ENCODE peak calls at places on chromosomes 11 and 22, in six cellular contexts. B is lower lobe of right lung, N is colonic mucosa, Q is A549, Z is iPS DF 6.9, H is adrenal gland. I is an unnamed sample.

GRCh38 chr11:61111786-61112517 is 9.7 kb downstream of the CD5 start:
- DNase-seq in B (no peak), N (no peak), Q (no peak), Z (no peak), H (no peak), I (peak; percentile 58)

GRCh38 chr11:120698918-120699317 is 187.4 kb downstream of the GRIK4 start:
- DNase-seq in B (no peak), N (no peak), Q (no peak), Z (no peak), H (no peak), I (no peak)

GRCh38 chr11:123457187-123457770 is 27.2 kb downstream of the GRAMD1B start:
- DNase-seq in B (peak; percentile 63), N (no peak), Q (no peak), Z (no peak), H (peak; percentile 80), I (no peak)

GRCh38 chr11:35170503-35170902 is 31.5 kb downstream of the CD44 start:
- DNase-seq in B (no peak), N (no peak), Q (no peak), Z (no peak), H (no peak), I (no peak)

GRCh38 chr11:130691581-130691980 is 224.7 kb downstream of the SNX19 start:
- DNase-seq in B (no peak), N (no peak), Q (no peak), Z (no peak), H (no peak), I (no peak)

GRCh38 chr11:34480339-34480738 is 33.3 kb downstream of the ELF5 start:
- DNase-seq in B (no peak), N (no peak), Q (no peak), Z (no peak), H (no peak), I (no peak)

GRCh38 chr11:64321533-64321932 is 3.6 kb downstream of the PRDX5 start:
- DNase-seq in B (peak; percentile 77), N (peak; percentile 79), Q (no peak), Z (no peak), H (no peak), I (no peak)

GRCh38 chr11:58632510-58632909 is 10.0 kb downstream of the CNTF start:
- DNase-seq in B (no peak), N (no peak), Q (no peak), Z (no peak), H (no peak), I (no peak)

GRCh38 chr22:19059481-19060278 is 62.5 kb downstream of the DGCR2 start:
- DNase-seq in B (peak; percentile 28), N (no peak), Q (no peak), Z (no peak), H (peak; percentile 49), I (no peak)

GRCh38 chr11:126515501-126515900 is 160.0 kb downstream of the ST3GAL4 start:
- DNase-seq in B (no peak), N (no peak), Q (no peak), Z (no peak), H (no peak), I (no peak)

GRCh38 chr22:45248832-45249561 is 8.3 kb upstream of the KIAA0930 start:
- DNase-seq in B (no peak), N (no peak), Q (no peak), Z (no peak), H (no peak), I (no peak)

GRCh38 chr22:48680601-48681000 is 1147.1 kb downstream of the BRD1 start:
- DNase-seq in B (peak; percentile 20), N (no peak), Q (no peak), Z (no peak), H (no peak), I (no peak)

GRCh38 chr11:111765984-111766833 is at the start of gene PPP2R1B:
- DNase-seq in B (peak; percentile 78), N (peak; percentile 87), Q (peak; percentile 82), Z (peak; percentile 41), H (peak; percentile 84), I (peak; percentile 65)

DNA sequence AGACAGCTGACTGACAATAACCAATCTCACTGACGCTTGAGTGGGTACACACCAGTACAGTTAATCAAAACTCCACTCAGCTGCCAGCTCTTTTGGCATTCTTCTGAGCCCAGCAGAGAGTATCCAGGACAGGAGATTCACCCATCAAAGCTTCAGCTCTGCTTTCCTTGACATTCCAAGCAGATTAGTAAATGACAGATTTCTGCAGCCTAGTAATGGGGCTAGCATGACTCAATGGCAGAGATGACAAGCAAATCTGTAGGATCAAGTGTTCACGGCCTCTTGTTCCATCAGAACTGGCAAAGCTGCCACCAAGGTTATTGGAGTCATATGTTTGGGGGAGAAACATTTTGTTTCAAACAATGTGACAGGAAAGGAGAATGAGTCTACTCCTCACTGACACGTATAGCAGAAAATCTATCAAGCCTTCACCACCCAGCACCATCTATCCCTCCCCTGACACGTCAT is 420.0 kb downstream of the DYNC2H1 start:
- DNase-seq in B (no peak), N (no peak), Q (peak; percentile 8), Z (no peak), H (peak; percentile 65), I (no peak)
- H3K4me3 ChIP-seq in B (no peak overlapping the region), N (no peak overlapping the region), Q (no peak overlapping the region), Z (no peak overlapping the region), H (no peak overlapping the region), I (no peak overlapping the region)

GRCh38 chr11:12807621-12808020 is 133.4 kb downstream of the TEAD1 start:
- DNase-seq in B (no peak), N (no peak), Q (no peak), Z (no peak), H (no peak), I (no peak)

GRCh38 chr11:12803086-12803826 is 129.0 kb downstream of the TEAD1 start:
- DNase-seq in B (no peak), N (no peak), Q (no peak), Z (no peak), H (no peak), I (no peak)

GRCh38 chr11:12808519-12808918 is 134.3 kb downstream of the TEAD1 start:
- DNase-seq in B (no peak), N (no peak), Q (no peak), Z (no peak), H (no peak), I (no peak)

GRCh38 chr11:12802418-12803085 is 128.3 kb downstream of the TEAD1 start:
- DNase-seq in B (peak; percentile 94), N (peak; percentile 89), Q (peak; percentile 94), Z (no peak), H (peak; percentile 83), I (no peak)

GRCh38 chr11:12806113-12806512 is 131.9 kb downstream of the TEAD1 start:
- DNase-seq in B (no peak), N (no peak), Q (no peak), Z (no peak), H (no peak), I (no peak)
- H3K4me1 ChIP-seq in B (peaks cover 39% of the 10 kb centered on the region), N (peaks cover 11% of the 10 kb centered on the region), Q (peaks cover 97% of the 10 kb centered on the region), Z (peaks cover 10% of the 10 kb centered on the region), H (peaks cover 15% of the 10 kb centered on the region), I (no peaks in the 10 kb centered on the region)

GRCh38 chr22:20464912-20465758 is 27.5 kb upstream of the SCARF2 start:
- DNase-seq in B (no peak), N (no peak), Q (no peak), Z (no peak), H (no peak), I (no peak)
- H3K27ac ChIP-seq in B (peak overlapping the region; percentile 47), N (peak overlapping the region; percentile 33), Q (no peak overlapping the region), Z (no peak overlapping the region), H (no peak overlapping the region), I (peak overlapping the region; percentile 66)

DNA sequence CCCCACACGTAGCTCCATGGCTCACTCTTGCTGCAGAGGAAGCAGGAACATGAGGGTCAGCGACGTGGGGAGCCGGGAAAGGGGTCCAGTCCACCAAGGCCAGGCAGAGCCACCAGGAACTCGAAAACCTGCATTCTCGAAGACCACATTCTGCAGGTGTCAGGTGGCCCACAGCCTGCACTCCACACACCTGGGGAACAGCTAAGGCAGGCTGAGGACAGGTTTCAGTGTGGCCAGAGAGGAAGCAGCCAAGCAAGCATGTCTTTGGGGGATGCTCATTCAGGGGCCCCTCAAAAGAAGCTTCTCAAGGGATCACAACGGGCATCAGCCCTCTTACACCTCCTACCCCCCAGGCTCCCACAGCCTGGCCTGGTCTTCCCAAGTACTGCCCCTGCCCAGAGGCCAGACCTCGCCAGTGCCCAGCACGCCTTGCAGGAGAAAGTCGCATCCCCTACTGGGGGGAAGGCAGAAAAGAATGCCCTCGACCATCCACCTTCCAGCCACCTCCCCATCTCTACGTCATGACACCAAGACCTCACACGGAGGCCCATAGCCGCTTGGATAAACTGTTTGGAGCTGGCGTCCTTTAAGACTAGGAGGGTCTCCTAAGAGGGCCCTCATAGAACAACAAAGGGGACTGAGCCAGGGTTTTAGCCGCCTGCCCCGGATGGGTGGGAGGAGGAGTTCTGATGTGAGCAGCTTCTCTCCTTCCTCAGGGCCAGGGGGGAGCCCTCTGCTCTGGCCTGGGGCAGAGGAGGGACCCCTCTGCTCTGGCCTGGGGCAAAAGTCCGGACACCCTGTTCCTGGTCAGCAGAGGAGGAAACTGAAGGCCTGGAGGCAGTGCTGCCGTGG is 2.9 kb downstream of the CSNK1E start:
- DNase-seq in B (no peak), N (no peak), Q (no peak), Z (no peak), H (no peak), I (no peak)
- H3K4me3 ChIP-seq in B (peak overlapping the region; percentile 69), N (peak overlapping the region; percentile 68), Q (peak overlapping the region; percentile 76), Z (no peak overlapping the region), H (peak overlapping the region; percentile 87), I (no peak overlapping the region)

GRCh38 chr22:38494498-38494897 is 11.6 kb downstream of the DDX17 start:
- DNase-seq in B (no peak), N (no peak), Q (no peak), Z (no peak), H (peak; percentile 38), I (no peak)
- H3K4me1 ChIP-seq in B (peaks cover 25% of the 10 kb centered on the region), N (no peaks in the 10 kb centered on the region), Q (peaks cover 35% of the 10 kb centered on the region), Z (no peaks in the 10 kb centered on the region), H (peaks cover 25% of the 10 kb centered on the region), I (peaks cover 40% of the 10 kb centered on the region)

GRCh38 chr11:65639623-65640482 is 2.0 kb downstream of the SIPA1 start:
- DNase-seq in B (peak; percentile 72), N (no peak), Q (no peak), Z (no peak), H (peak; percentile 80), I (peak; percentile 80)

GRCh38 chr11:65642014-65642671 is 4.2 kb downstream of the SIPA1 start:
- DNase-seq in B (peak; percentile 55), N (no peak), Q (no peak), Z (no peak), H (no peak), I (no peak)

GRCh38 chr11:65641233-65642013 is 3.5 kb downstream of the SIPA1 start:
- DNase-seq in B (no peak), N (no peak), Q (no peak), Z (no peak), H (no peak), I (no peak)

GRCh38 chr11:65637794-65638317 is at the start of gene SIPA1:
- DNase-seq in B (peak; percentile 77), N (peak; percentile 72), Q (peak; percentile 58), Z (no peak), H (peak; percentile 87), I (peak; percentile 76)

DNA sequence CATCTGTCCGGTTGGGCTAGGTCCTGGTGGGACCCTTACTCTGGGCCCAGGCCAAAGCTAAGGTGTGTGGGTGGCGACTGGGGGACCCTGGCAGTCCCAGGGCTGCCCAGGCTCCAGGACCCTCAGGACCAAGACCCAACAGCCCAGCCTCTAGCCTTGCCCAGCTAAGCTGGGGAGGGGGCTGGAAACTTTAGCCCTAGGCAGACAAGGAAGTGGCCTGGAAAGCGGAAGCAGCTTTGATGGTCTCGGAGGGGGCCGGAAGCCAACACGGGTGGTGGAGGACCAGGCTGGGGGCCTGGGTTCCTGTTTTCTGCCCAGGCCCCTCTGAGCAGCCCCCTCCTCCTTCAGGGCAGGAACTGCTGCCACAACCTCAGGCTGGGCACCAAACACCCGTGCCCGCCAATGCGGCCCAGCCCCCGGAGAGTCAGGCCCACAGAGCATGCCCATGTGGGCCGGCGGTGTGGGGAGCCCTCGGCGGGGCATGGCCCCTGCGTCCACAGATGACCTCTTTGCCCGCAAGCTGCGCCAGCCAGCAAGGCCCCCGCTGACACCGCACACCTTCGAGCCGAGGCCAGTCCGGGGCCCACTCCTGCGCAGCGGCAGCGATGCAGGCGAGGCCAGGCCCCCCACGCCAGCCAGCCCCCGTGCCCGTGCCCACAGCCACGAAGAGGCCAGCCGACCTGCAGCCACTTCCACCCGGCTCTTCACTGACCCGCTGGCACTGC is 2.7 kb downstream of the SIPA1 start:
- DNase-seq in B (peak; percentile 86), N (peak; percentile 52), Q (no peak), Z (no peak), H (peak; percentile 79), I (no peak)
- H3K27ac ChIP-seq in B (peak overlapping the region; percentile 93), N (peak overlapping the region; percentile 91), Q (no peak overlapping the region), Z (no peak overlapping the region), H (peak overlapping the region; percentile 94), I (peak overlapping the region; percentile 98)